ENCODE peak calls at places on chromosomes 4 and X, in seven cellular contexts. X is left lung; D is T-helper 9 cell; M is AG04450; Z is lower lobe of right lung; B is activated CD4-positive, alpha-beta T cell treated with anti-CD3 and anti-CD28 coated beads, Interleukin-2, amount 50 U/mL, for 48 hours; I is activated CD8-positive, alpha-beta memory T cell treated with anti-CD3 and anti-CD28 coated beads for 4 hours. L is an unnamed sample.

GRCh38 chr4:66829310-66829709 is 716.0 kb downstream of the CENPC start:
- DNase-seq in X (no peak), M (no peak), B (no peak), I (no peak), D (no peak), Z (no peak), L (no peak)

GRCh38 chr4:108881190-108881589 is 118.3 kb upstream of the ETNPPL start:
- DNase-seq in M (peak; percentile 59), B (no peak), Z (no peak), D (no peak), I (no peak), X (no peak), L (no peak)

GRCh38 chr4:144820115-144820514 is 174.2 kb downstream of the HHIP start:
- DNase-seq in I (no peak), B (no peak), M (no peak), D (no peak), Z (no peak), X (no peak), L (no peak)

GRCh38 chr4:57905965-57906364 is 795.8 kb upstream of the IGFBP7 start:
- DNase-seq in X (no peak), B (no peak), M (no peak), D (no peak), I (no peak), Z (no peak), L (no peak)

GRCh38 chr4:5750052-5750950 is 39.3 kb downstream of the EVC start:
- DNase-seq in D (no peak), M (no peak), B (no peak), Z (no peak), I (no peak), X (no peak), L (no peak)

GRCh38 chr4:26065833-26066232 is 151.8 kb downstream of the SMIM20 start:
- DNase-seq in B (no peak), M (no peak), D (no peak), I (no peak), X (no peak), Z (no peak), L (no peak)

GRCh38 chrX:113048896-113049295 is 208.3 kb upstream of the AMOT start:
- DNase-seq in D (no peak), B (no peak), M (no peak), Z (no peak), X (no peak), I (no peak), L (no peak)

GRCh38 chr4:152606800-152607577 is 71.1 kb upstream of the FBXW7 start:
- DNase-seq in B (no peak), I (no peak), M (no peak), X (no peak), Z (no peak), D (no peak), L (no peak)

GRCh38 chrX:110665636-110666035 is 130.0 kb downstream of the CHRDL1 start:
- DNase-seq in D (no peak), Z (peak; percentile 44), X (peak; percentile 42), B (peak; percentile 16), M (no peak), I (no peak), L (peak; percentile 61)

GRCh38 chr4:6916069-6916586 is 6.5 kb downstream of the TBC1D14 start:
- DNase-seq in Z (no peak), B (no peak), M (no peak), I (no peak), X (no peak), D (no peak), L (no peak)

GRCh38 chr4:10738826-10739489 is 54.4 kb upstream of the CLNK start:
- DNase-seq in M (no peak), B (no peak), D (no peak), X (no peak), I (no peak), Z (no peak), L (no peak)

GRCh38 chr4:168541608-168541953 is 44.7 kb downstream of the PALLD start:
- DNase-seq in Z (no peak), B (no peak), M (no peak), I (no peak), D (no peak), X (no peak), L (no peak)

GRCh38 chr4:55613621-55614020 is 21.6 kb upstream of the PDCL2 start:
- DNase-seq in I (no peak), X (no peak), Z (no peak), D (no peak), M (no peak), B (no peak), L (no peak)

GRCh38 chr4:7161721-7162214 is 30.6 kb upstream of the SORCS2 start:
- DNase-seq in I (no peak), D (no peak), X (peak; percentile 24), Z (no peak), M (no peak), B (no peak), L (no peak)

GRCh38 chr4:128573781-128574508 is 235.6 kb upstream of the JADE1 start:
- DNase-seq in I (no peak), M (peak; percentile 63), B (no peak), Z (no peak), X (no peak), D (no peak), L (no peak)

GRCh38 chrX:47129879-47130358 is 14.6 kb downstream of the NDUFB11 start:
- DNase-seq in M (no peak), Z (no peak), D (no peak), B (no peak), X (no peak), I (no peak), L (no peak)

GRCh38 chr4:177728361-177729152 is 286.3 kb upstream of the AGA start:
- DNase-seq in I (no peak), D (no peak), M (no peak), X (no peak), B (no peak), Z (no peak), L (no peak)

GRCh38 chr4:146675171-146675570 is 36.5 kb downstream of the POU4F2 start:
- DNase-seq in Z (no peak), M (no peak), D (no peak), B (no peak), X (no peak), I (no peak), L (no peak)

GRCh38 chr4:109969909-109970308 is 57.2 kb downstream of the EGF start:
- DNase-seq in I (no peak), M (no peak), Z (no peak), D (no peak), X (no peak), B (no peak), L (no peak)

GRCh38 chrX:111003118-111003517 is 92.9 kb upstream of the PAK3 start:
- DNase-seq in D (no peak), B (no peak), M (no peak), I (no peak), Z (no peak), X (no peak), L (no peak)

GRCh38 chr4:120839624-120839973 is 82.9 kb downstream of the PRDM5 start:
- DNase-seq in I (no peak), Z (no peak), M (no peak), X (no peak), B (no peak), D (no peak), L (no peak)

GRCh38 chrX:135522132-135522530 is 1.7 kb downstream of the INTS6L start:
- DNase-seq in M (no peak), D (no peak), I (no peak), B (no peak), X (no peak), Z (no peak), L (no peak)

GRCh38 chr4:6252051-6252450 is 17.6 kb upstream of the WFS1 start:
- DNase-seq in I (no peak), Z (peak; percentile 21), M (no peak), D (no peak), X (no peak), B (no peak), L (no peak)

GRCh38 chr4:40434126-40434692 is 99.1 kb downstream of the CHRNA9 start:
- DNase-seq in X (no peak), M (no peak), Z (no peak), B (no peak), I (no peak), D (no peak), L (no peak)

GRCh38 chr4:121227254-121227867 is 63.2 kb upstream of the TNIP3 start:
- DNase-seq in D (no peak), Z (no peak), M (no peak), X (no peak), B (no peak), I (no peak), L (no peak)

GRCh38 chr4:26075588-26075987 is 161.6 kb downstream of the SMIM20 start:
- DNase-seq in B (no peak), X (no peak), M (no peak), I (no peak), D (no peak), Z (no peak), L (no peak)

GRCh38 chr4:14000091-14000814 is 372.7 kb upstream of the BOD1L1 start:
- DNase-seq in B (no peak), I (no peak), X (no peak), D (no peak), Z (no peak), M (no peak), L (no peak)

GRCh38 chr4:56857601-56858301 is 36.2 kb upstream of the SPINK2 start:
- DNase-seq in B (no peak), X (no peak), I (no peak), D (no peak), Z (no peak), M (no peak), L (no peak)

GRCh38 chr4:157978680-157979361 is 194.0 kb downstream of the GASK1B start:
- DNase-seq in Z (no peak), B (peak; percentile 14), M (peak; percentile 33), D (no peak), I (no peak), X (no peak), L (peak; percentile 34)

GRCh38 chr4:146095091-146095690 is 80.3 kb upstream of the LSM6 start:
- DNase-seq in B (peak; percentile 35), M (peak; percentile 21), X (no peak), Z (no peak), I (no peak), D (no peak), L (no peak)

GRCh38 chrX:154064637-154065435 is 32.7 kb downstream of the MECP2 start:
- DNase-seq in B (no peak), D (no peak), X (no peak), Z (no peak), I (no peak), M (no peak), L (no peak)

GRCh38 chrX:110397353-110397752 is 38.7 kb downstream of the RTL9 start:
- DNase-seq in X (no peak), I (no peak), M (no peak), Z (no peak), D (no peak), B (no peak), L (no peak)

L was measured in right lobe of liver.